ENCODE peak calls at places on chromosomes 2 and 18, in ten cellular contexts. W is astrocyte of the spinal cord; N is iPS-NIHi11; X is AG10803; D is RCC 7860; S is H54; H is HCEC 1CT; T is GM10248; P is LHCN-M2; M is activated CD4-positive, alpha-beta T cell treated with anti-CD3 and anti-CD28 coated beads, Interleukin-2, amount 50 U/mL, for 1 hour. J is an unnamed sample.

GRCh38 chr2:64324746-64325410 is 129.1 kb upstream of the LGALSL start:
- DNase-seq in W (no peak), D (no peak), S (no peak), T (no peak), X (no peak), H (no peak), P (no peak), M (no peak), N (no peak), J (peak)

GRCh38 chr2:11011359-11011758 is 99.6 kb downstream of the KCNF1 start:
- DNase-seq in M (no peak), H (no peak), X (no peak), N (no peak), W (no peak), S (no peak), P (no peak), D (no peak), T (no peak), J (no peak)

GRCh38 chr2:231674587-231675334 is 33.6 kb upstream of the PTMA start:
- DNase-seq in T (peak), H (peak), D (peak), P (no peak), X (peak), W (peak), N (peak), S (no peak), M (peak), J (peak)

GRCh38 chr2:213227458-213227857 is 56.8 kb upstream of the SPAG16 start:
- DNase-seq in M (no peak), D (no peak), T (no peak), S (no peak), X (peak), W (peak), N (no peak), P (peak), H (no peak), J (no peak)

GRCh38 chr2:157747695-157748370 is 119.2 kb upstream of the ACVR1C start:
- DNase-seq in M (no peak), T (no peak), N (no peak), D (peak), P (peak), H (peak), X (peak), S (no peak), W (peak), J (no peak)

GRCh38 chr2:63662028-63662804 is 73.5 kb downstream of the MDH1 start:
- DNase-seq in S (no peak), X (no peak), H (peak), M (no peak), N (no peak), P (no peak), T (no peak), W (no peak), D (no peak), J (no peak)

GRCh38 chr2:36352024-36352398 is 3.6 kb upstream of the CRIM1 start:
- DNase-seq in T (peak), H (peak), S (no peak), D (peak), W (peak), P (peak), X (peak), M (no peak), N (peak), J (no peak)

GRCh38 chr2:200625958-200626363 is 40.1 kb downstream of the AOX1 start:
- DNase-seq in N (no peak), D (no peak), X (peak), M (no peak), S (no peak), P (peak), W (no peak), H (peak), T (no peak), J (no peak)

GRCh38 chr18:40152859-40153258 is 1802.2 kb upstream of the PIK3C3 start:
- DNase-seq in N (no peak), P (peak), H (peak), X (no peak), T (no peak), W (peak), M (no peak), S (no peak), D (no peak), J (no peak)

GRCh38 chr2:220785181-220785580 is 786.9 kb downstream of the EPHA4 start:
- DNase-seq in T (no peak), P (no peak), D (no peak), H (no peak), S (no peak), M (no peak), W (no peak), X (no peak), N (no peak), J (no peak)

GRCh38 chr2:240501531-240501991 is 56.2 kb downstream of the ANKMY1 start:
- DNase-seq in T (no peak), D (no peak), H (no peak), P (no peak), N (peak), S (no peak), M (no peak), W (no peak), X (no peak), J (no peak)

GRCh38 chr18:54684786-54685185 is 93.7 kb downstream of the DYNAP start:
- DNase-seq in S (peak), X (peak), W (peak), N (peak), H (no peak), T (no peak), M (no peak), D (no peak), P (no peak), J (no peak)

GRCh38 chr2:240210198-240210965 is 69.9 kb upstream of the OTOS start:
- DNase-seq in S (no peak), D (no peak), N (no peak), X (no peak), H (no peak), W (no peak), M (no peak), P (no peak), T (no peak), J (no peak)

GRCh38 chr2:135226961-135227360 is 174.9 kb downstream of the RAB3GAP1 start:
- DNase-seq in X (peak), N (no peak), P (peak), S (no peak), T (no peak), M (no peak), H (peak), D (no peak), W (peak), J (no peak)

GRCh38 chr2:152825834-152826233 is 107.4 kb downstream of the ARL6IP6 start:
- DNase-seq in D (no peak), M (no peak), S (no peak), T (no peak), H (peak), X (peak), W (peak), P (peak), N (no peak), J (no peak)

GRCh38 chr2:67760995-67761394 is 301.8 kb downstream of the C1D start:
- DNase-seq in N (peak), P (no peak), X (no peak), D (no peak), H (no peak), S (no peak), M (no peak), T (no peak), W (no peak), J (no peak)

GRCh38 chr18:376307-376706 is 108.5 kb upstream of the THOC1 start:
- DNase-seq in X (peak), N (no peak), S (no peak), P (peak), D (no peak), T (no peak), W (peak), H (no peak), M (no peak), J (no peak)

GRCh38 chr2:236768393-236769140 is 198.9 kb downstream of the ACKR3 start:
- DNase-seq in W (peak), S (no peak), D (peak), M (no peak), T (no peak), P (peak), N (no peak), X (peak), H (peak), J (no peak)

GRCh38 chr18:44826418-44827259 is 146.0 kb downstream of the SETBP1 start:
- DNase-seq in M (no peak), W (peak), X (peak), N (peak), H (no peak), D (peak), S (no peak), P (peak), T (no peak), J (no peak)

GRCh38 chr2:75788925-75789324 is 78.2 kb upstream of the GCFC2 start:
- DNase-seq in T (no peak), N (no peak), S (no peak), H (no peak), P (no peak), M (no peak), D (no peak), X (no peak), W (peak), J (no peak)

GRCh38 chr2:181104512-181105121 is 124.2 kb downstream of the UBE2E3 start:
- DNase-seq in T (no peak), D (peak), H (peak), N (peak), S (no peak), P (peak), X (peak), W (peak), M (no peak), J (no peak)

GRCh38 chr2:132448771-132449170 is 32.2 kb downstream of the GPR39 start:
- DNase-seq in H (peak), T (no peak), P (peak), D (no peak), N (peak), M (no peak), W (peak), S (no peak), X (peak), J (no peak)

GRCh38 chr2:29114514-29114840 is 738 bp upstream of the CLIP4 start:
- DNase-seq in X (no peak), P (no peak), H (no peak), W (no peak), S (no peak), D (no peak), N (no peak), M (no peak), T (no peak), J (no peak)

GRCh38 chr2:212994976-212995375 is 156.4 kb downstream of the IKZF2 start:
- DNase-seq in M (no peak), D (no peak), X (no peak), N (no peak), W (peak), T (no peak), P (peak), H (peak), S (no peak), J (no peak)

GRCh38 chr2:222318712-222319575 is 20.1 kb upstream of the PAX3 start:
- DNase-seq in T (peak), M (no peak), H (no peak), X (no peak), D (no peak), S (no peak), P (peak), W (no peak), N (no peak), J (no peak)

GRCh38 chr2:71452565-71452964 is 796 bp upstream of the DYSF start:
- DNase-seq in P (peak), T (no peak), X (peak), N (peak), W (peak), H (peak), D (peak), M (no peak), S (peak), J (no peak)

GRCh38 chr2:119233326-119234020 is 9.8 kb downstream of the STEAP3 start:
- DNase-seq in M (no peak), W (peak), N (no peak), T (peak), S (peak), D (peak), X (peak), H (peak), P (peak), J (no peak)

GRCh38 chr2:204886713-204887112 is 341.4 kb downstream of the PARD3B start:
- DNase-seq in T (no peak), S (no peak), D (no peak), X (no peak), M (no peak), P (no peak), W (no peak), H (no peak), N (no peak), J (no peak)

GRCh38 chr2:234951386-234952269 is at the start of gene SH3BP4:
- DNase-seq in D (peak), P (peak), M (peak), H (peak), T (no peak), X (peak), S (peak), W (peak), N (peak), J (no peak)

GRCh38 chr2:3222636-3223035 is 155.0 kb downstream of the EIPR1 start:
- DNase-seq in H (no peak), T (peak), M (peak), D (peak), X (no peak), N (no peak), S (no peak), W (peak), P (no peak), J (peak)

GRCh38 chr18:67600181-67600631 is 83.7 kb upstream of the DSEL start:
- DNase-seq in S (peak), H (peak), T (no peak), X (peak), N (no peak), P (peak), M (no peak), D (peak), W (peak), J (no peak)